ENCODE peak calls at places on chromosome X, in seven cellular contexts. C is A549; G is endothelial cell; B is NCI-H345; N is activated CD4-positive, alpha-beta T cell treated with anti-CD3 and anti-CD28 coated beads for 48 hours; H is mesendoderm; S is NCI-H1092. X is an unnamed sample.

GRCh38 chrX:78140206-78140605 is 756 bp upstream of the TAF9B start:
- DNase-seq in H (no peak), C (no peak), B (no peak), S (no peak), G (no peak), N (no peak), X (no peak)

GRCh38 chrX:148441387-148441786 is 59.0 kb upstream of the AFF2 start:
- DNase-seq in C (no peak), G (no peak), S (no peak), B (no peak), H (peak), N (no peak), X (no peak)

GRCh38 chrX:141220342-141221008 is 21.8 kb downstream of the SPANXC start:
- DNase-seq in H (peak), B (no peak), C (peak), S (no peak), N (no peak), G (no peak), X (no peak)

GRCh38 chrX:115968436-115969252 is 201.9 kb upstream of the AGTR2 start:
- DNase-seq in H (peak), C (peak), B (peak), N (no peak), G (peak), S (peak), X (peak)

GRCh38 chrX:15903186-15903681 is 48.6 kb upstream of the AP1S2 start:
- DNase-seq in C (no peak), B (no peak), S (no peak), H (no peak), N (peak), G (no peak), X (no peak)

GRCh38 chrX:2767631-2768455 is 16.0 kb downstream of the XG start:
- DNase-seq in H (peak), G (no peak), C (peak), B (no peak), S (no peak), N (no peak), X (no peak)

GRCh38 chrX:138794285-138794684 is 82.8 kb upstream of the FGF13 start:
- DNase-seq in S (no peak), G (no peak), B (no peak), H (no peak), C (no peak), N (no peak), X (no peak)

GRCh38 chrX:67601771-67602170 is 58.0 kb downstream of the AR start:
- DNase-seq in N (no peak), B (no peak), S (no peak), C (no peak), G (no peak), H (no peak), X (no peak)

GRCh38 chrX:149871940-149872339 is 9.0 kb upstream of the MAGEA8 start:
- DNase-seq in B (no peak), H (peak), S (no peak), C (peak), N (peak), G (peak), X (peak)

GRCh38 chrX:37906357-37906756 is 59.0 kb upstream of the DYNLT3 start:
- DNase-seq in N (no peak), B (no peak), H (peak), G (no peak), S (no peak), C (no peak), X (no peak)

GRCh38 chrX:80812176-80812575 is 2.5 kb upstream of the BRWD3 start:
- DNase-seq in G (peak), C (peak), N (peak), S (no peak), B (no peak), H (peak), X (peak)

GRCh38 chrX:120456973-120457372 is 12.1 kb downstream of the LAMP2 start:
- DNase-seq in C (no peak), B (no peak), H (no peak), N (no peak), S (no peak), G (no peak), X (peak)

GRCh38 chrX:46573331-46573895 is at the start of gene CHST7:
- DNase-seq in B (peak), S (peak), H (peak), N (peak), G (peak), C (peak), X (peak)

GRCh38 chrX:13994104-13994503 is 35.6 kb downstream of the GEMIN8 start:
- DNase-seq in S (no peak), B (no peak), G (no peak), C (no peak), H (no peak), N (no peak), X (no peak)

GRCh38 chrX:70196961-70197805 is 19.9 kb downstream of the DGAT2L6 start:
- DNase-seq in N (peak), S (peak), B (peak), H (peak), C (peak), G (peak), X (peak)

GRCh38 chrX:76253432-76253831 is 80.6 kb downstream of the PBDC1 start:
- DNase-seq in B (peak), H (peak), G (peak), C (peak), N (peak), S (peak), X (peak)

GRCh38 chrX:43604753-43605152 is 51.3 kb upstream of the MAOA start:
- DNase-seq in G (no peak), S (no peak), C (no peak), H (no peak), N (no peak), B (no peak), X (no peak)

GRCh38 chrX:16711219-16712115 is 1.0 kb downstream of the CTPS2 start:
- DNase-seq in B (no peak), H (no peak), N (no peak), G (no peak), C (no peak), S (no peak), X (peak)

GRCh38 chrX:108090474-108091265 is 672 bp downstream of the PSMD10 start:
- DNase-seq in C (peak), B (no peak), G (no peak), S (no peak), N (no peak), H (no peak), X (peak)

GRCh38 chrX:12895856-12896255 is 10.6 kb upstream of the TLR8 start:
- DNase-seq in C (no peak), N (no peak), B (no peak), H (no peak), G (no peak), S (no peak), X (no peak)

GRCh38 chrX:94676285-94676684 is 1002.3 kb downstream of the FAM133A start:
- DNase-seq in G (no peak), N (no peak), S (no peak), H (peak), C (no peak), B (no peak), X (no peak)

GRCh38 chrX:154317391-154318000 is 21.9 kb downstream of the TKTL1 start:
- DNase-seq in H (peak), G (peak), B (peak), N (no peak), S (no peak), C (peak), X (peak)

GRCh38 chrX:19747672-19748610 is 139.5 kb downstream of the SH3KBP1 start:
- DNase-seq in G (no peak), S (no peak), B (no peak), N (peak), C (no peak), H (no peak), X (no peak)

GRCh38 chrX:40272786-40273185 is 175.0 kb upstream of the BCOR start:
- DNase-seq in H (peak), S (peak), G (no peak), B (no peak), C (no peak), N (no peak), X (no peak)

GRCh38 chrX:68433155-68433980 is at the start of gene OPHN1:
- DNase-seq in B (no peak), S (no peak), N (peak), G (peak), C (peak), H (peak), X (peak)

GRCh38 chrX:21683910-21684309 is 25.8 kb upstream of the KLHL34 start:
- DNase-seq in S (no peak), H (no peak), C (no peak), G (no peak), N (no peak), B (no peak), X (no peak)

GRCh38 chrX:12997898-12998687 is 23.2 kb downstream of the TMSB4X start:
- DNase-seq in H (no peak), G (no peak), C (no peak), S (no peak), B (no peak), N (peak), X (no peak)

GRCh38 chrX:52923781-52924241 is 26.7 kb downstream of the FAM156B start:
- DNase-seq in C (peak), G (no peak), B (no peak), H (no peak), S (no peak), N (no peak), X (no peak)

GRCh38 chrX:85815203-85815751 is 232.1 kb downstream of the CHM start:
- DNase-seq in S (no peak), N (no peak), C (no peak), G (no peak), B (no peak), H (no peak), X (no peak)

GRCh38 chrX:13164611-13165010 is 120.2 kb upstream of the FAM9C start:
- DNase-seq in B (peak), C (no peak), H (peak), G (no peak), N (no peak), S (no peak), X (no peak)

GRCh38 chrX:123169247-123169901 is 14.7 kb upstream of the GRIA3 start:
- DNase-seq in C (peak), N (no peak), B (no peak), H (no peak), G (no peak), S (no peak), X (no peak)

GRCh38 chrX:56726609-56727008 is 2.4 kb upstream of the NBDY start:
- DNase-seq in B (peak), G (no peak), N (no peak), S (peak), H (peak), C (peak), X (peak)

GRCh38 chrX:54407266-54407665 is 32.9 kb upstream of the TSR2 start:
- DNase-seq in H (no peak), B (no peak), S (no peak), N (no peak), C (no peak), G (no peak), X (no peak)

GRCh38 chrX:15072880-15073279 is 197.0 kb downstream of the ASB9 start:
- DNase-seq in H (no peak), B (no peak), C (no peak), S (no peak), N (no peak), G (no peak), X (no peak)

GRCh38 chrX:2828404-2829065 is at the start of gene GYG2:
- DNase-seq in C (peak), B (peak), N (no peak), H (peak), S (no peak), G (peak), X (no peak)

GRCh38 chrX:123736333-123736921 is 3.6 kb upstream of the THOC2 start:
- DNase-seq in G (no peak), H (peak), B (no peak), C (peak), S (no peak), N (no peak), X (no peak)

GRCh38 chrX:22627576-22627975 is 354.9 kb downstream of the CBLL2 start:
- DNase-seq in H (no peak), S (no peak), B (no peak), C (no peak), G (no peak), N (no peak), X (no peak)

X was measured in erythroblast.